ENCODE peak calls at places on chromosomes 16 and 17, in ten cellular contexts. G, M, U, J, H, W, I, R, A and C are unnamed samples.
A peak's percentile ranks its signal among the peaks of the same experiment; 100 is the strongest.

GRCh38 chr16:89842471-89843408 is 14.5 kb downstream of the SPIRE2 start:
- DNase-seq in G (peak; percentile 29), M (peak; percentile 82), U (no peak), J (no peak), H (peak; percentile 97), W (no peak), I (peak; percentile 42), R (no peak), A (no peak), C (no peak)

GRCh38 chr17:17032131-17032692 is 10.0 kb upstream of the MPRIP start:
- DNase-seq in G (no peak), M (peak; percentile 52), U (peak; percentile 82), J (no peak), H (peak; percentile 97), W (no peak), I (peak; percentile 55), R (peak; percentile 86), A (no peak), C (no peak)

GRCh38 chr16:74998481-74999207 is at the start of gene ZNRF1:
- DNase-seq in G (peak; percentile 24), M (peak; percentile 87), U (peak; percentile 89), J (peak; percentile 94), H (peak; percentile 70), W (peak; percentile 64), I (no peak), R (peak; percentile 62), A (no peak), C (peak; percentile 95)

GRCh38 chr17:72273301-72274056 is 152.7 kb downstream of the SOX9 start:
- DNase-seq in G (no peak), M (no peak), U (no peak), J (no peak), H (no peak), W (no peak), I (no peak), R (peak; percentile 89), A (no peak), C (no peak)

GRCh38 chr17:63834431-63835166 is 7.1 kb upstream of the FTSJ3 start:
- DNase-seq in G (peak; percentile 48), M (peak; percentile 89), U (no peak), J (no peak), H (peak; percentile 82), W (peak; percentile 54), I (no peak), R (peak; percentile 74), A (no peak), C (peak; percentile 87)

GRCh38 chr16:54477766-54478165 is 191.2 kb upstream of the IRX3 start:
- DNase-seq in G (no peak), M (no peak), U (no peak), J (no peak), H (no peak), W (no peak), I (no peak), R (no peak), A (no peak), C (no peak)

GRCh38 chr17:40617678-40618240 is 29.9 kb downstream of the SMARCE1 start:
- DNase-seq in G (no peak), M (no peak), U (no peak), J (no peak), H (no peak), W (no peak), I (no peak), R (peak; percentile 40), A (no peak), C (no peak)

GRCh38 chr17:79306688-79307323 is 232.2 kb downstream of the ENGASE start:
- DNase-seq in G (no peak), M (no peak), U (no peak), J (no peak), H (no peak), W (no peak), I (no peak), R (no peak), A (peak; percentile 42), C (no peak)

GRCh38 chr17:4365628-4366311 is 705 bp downstream of the UBE2G1 start:
- DNase-seq in G (no peak), M (peak; percentile 48), U (peak; percentile 70), J (no peak), H (peak; percentile 11), W (peak; percentile 51), I (no peak), R (no peak), A (no peak), C (peak; percentile 51)

GRCh38 chr16:65876624-65877023 is 489.9 kb upstream of the CDH5 start:
- DNase-seq in G (no peak), M (no peak), U (no peak), J (no peak), H (no peak), W (no peak), I (no peak), R (no peak), A (no peak), C (no peak)

GRCh38 chr16:81693047-81693446 is 86.0 kb upstream of the PLCG2 start:
- DNase-seq in G (no peak), M (no peak), U (no peak), J (no peak), H (peak; percentile 83), W (no peak), I (no peak), R (no peak), A (no peak), C (no peak)

GRCh38 chr17:70365098-70365583 is 195.8 kb downstream of the KCNJ2 start:
- DNase-seq in G (peak; percentile 2), M (no peak), U (no peak), J (peak; percentile 77), H (peak; percentile 95), W (no peak), I (peak; percentile 7), R (peak; percentile 13), A (no peak), C (peak; percentile 27)

DNA sequence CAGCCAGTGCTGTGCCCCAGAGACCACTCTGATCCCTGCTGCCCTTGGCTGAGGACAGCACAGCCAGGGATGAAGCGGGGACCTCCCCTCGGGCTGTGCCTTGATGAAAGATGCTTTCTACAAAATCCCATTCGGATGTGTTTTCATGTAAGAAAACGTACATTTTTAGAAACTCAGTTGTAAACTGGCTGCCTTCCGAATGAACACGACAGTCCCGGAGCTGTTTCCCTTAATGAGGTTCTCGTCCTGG is 181.4 kb downstream of the SEC14L1 start:
- DNase-seq in G (no peak), M (peak; percentile 8), U (no peak), J (peak; percentile 38), H (no peak), W (no peak), I (no peak), R (no peak), A (no peak), C (no peak)
- H3K4me3 ChIP-seq in G (no peak overlapping the region), M (peak overlapping the region; percentile 35), U (no peak overlapping the region), J (peak overlapping the region; percentile 79), H (peak overlapping the region; percentile 57), W (no peak overlapping the region), I (peak overlapping the region; percentile 72), R (no peak overlapping the region), A (peak overlapping the region; percentile 64), C (peak overlapping the region; percentile 94)

GRCh38 chr17:46099865-46100264 is 93.4 kb downstream of the KANSL1 start:
- DNase-seq in G (no peak), M (no peak), U (no peak), J (no peak), H (no peak), W (no peak), I (no peak), R (no peak), A (no peak), C (no peak)

GRCh38 chr17:46092996-46093395 is 93.9 kb downstream of the STH start:
- DNase-seq in G (no peak), M (no peak), U (no peak), J (no peak), H (peak; percentile 40), W (no peak), I (no peak), R (no peak), A (no peak), C (no peak)

DNA sequence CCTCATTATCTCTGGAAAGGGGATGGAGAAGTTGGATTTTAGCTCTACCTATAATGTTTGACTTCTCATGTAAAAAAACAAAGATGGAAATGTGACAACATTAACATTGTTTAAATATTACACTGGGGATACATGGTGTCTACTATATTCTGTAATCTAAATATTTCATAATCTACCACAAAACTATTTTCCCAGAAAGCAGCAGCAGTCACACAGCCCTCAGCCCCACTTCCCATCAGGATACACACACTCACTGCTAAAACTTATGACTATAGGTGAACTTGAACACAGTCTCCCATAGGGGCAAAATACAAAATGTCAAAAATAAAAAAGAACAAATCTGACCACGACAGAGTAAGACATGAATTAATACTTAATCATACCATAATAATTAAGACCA is 95.7 kb downstream of the KANSL1 start:
- DNase-seq in G (no peak), M (no peak), U (no peak), J (no peak), H (peak; percentile 12), W (no peak), I (no peak), R (no peak), A (no peak), C (no peak)
- TF ChIP-seq CTCF in G (no peak), M (no peak), U (no peak), J (no peak), H (no peak), W (no peak), I (no peak), R (no peak), A (no peak), C (no peak)

GRCh38 chr16:23837553-23838308 is 1.9 kb downstream of the PRKCB start:
- DNase-seq in G (no peak), M (no peak), U (no peak), J (no peak), H (no peak), W (peak; percentile 47), I (no peak), R (no peak), A (no peak), C (peak; percentile 42)
- H3K4me3 ChIP-seq in G (no peak overlapping the region), M (no peak overlapping the region), U (no peak overlapping the region), J (peak overlapping the region; percentile 82), H (no peak overlapping the region), W (peak overlapping the region; percentile 76), I (no peak overlapping the region), R (no peak overlapping the region), A (peak overlapping the region; percentile 66), C (peak overlapping the region; percentile 81)

DNA sequence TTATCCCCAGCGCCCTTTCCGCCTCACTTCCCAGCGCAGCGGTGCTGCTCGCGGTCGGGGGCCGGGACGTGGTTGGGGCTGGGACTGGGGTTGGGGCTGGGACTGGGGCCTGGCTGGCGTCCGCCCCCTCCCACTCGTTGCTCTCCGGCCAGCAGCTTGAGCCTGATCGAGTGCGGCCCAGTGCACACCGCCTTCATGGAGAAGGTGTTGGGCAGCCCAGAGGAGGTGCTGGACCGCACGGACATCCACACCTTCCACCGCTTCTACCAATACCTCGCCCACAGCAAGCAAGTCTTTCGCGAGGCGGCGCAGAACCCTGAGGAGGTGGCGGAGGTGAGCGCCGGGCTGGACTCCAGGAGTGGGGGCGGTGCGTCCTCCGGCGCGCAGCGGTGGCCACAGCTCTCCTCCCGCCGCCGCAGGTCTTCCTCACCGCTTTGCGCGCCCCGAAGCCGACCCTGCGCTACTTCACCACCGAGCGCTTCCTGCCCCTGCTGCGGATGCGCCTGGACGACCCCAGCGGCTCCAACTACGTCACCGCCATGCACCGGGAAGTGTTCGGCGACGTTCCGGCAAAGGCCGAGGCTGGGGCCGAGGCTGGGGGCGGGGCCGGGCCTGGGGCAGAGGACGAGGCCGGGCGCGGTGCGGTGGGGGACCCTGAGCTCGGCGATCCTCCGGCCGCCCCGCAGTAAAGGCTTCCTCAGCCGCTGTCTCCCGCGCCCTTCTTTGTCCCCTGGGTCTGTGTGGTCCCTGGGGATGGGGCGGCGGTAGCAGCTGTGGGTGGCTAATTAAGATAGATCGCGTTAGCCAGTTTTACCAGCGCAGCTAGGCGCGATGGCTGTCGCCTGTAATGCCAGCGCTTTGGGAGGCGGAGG is 1.8 kb downstream of the HSD17B1 start:
- DNase-seq in G (no peak), M (peak; percentile 94), U (peak; percentile 92), J (peak; percentile 91), H (peak; percentile 83), W (peak; percentile 93), I (no peak), R (peak; percentile 40), A (no peak), C (peak; percentile 93)
- TF ChIP-seq CTCF in G (no peak), M (no peak), U (no peak), J (no peak), H (no peak), W (no peak), I (no peak), R (no peak), A (no peak), C (no peak)